ENCODE peak calls at places on chromosome 20, in nine cellular contexts. W, F, M, U, C, Z, B, H and A are unnamed samples.

GRCh38 chr20:50223321-50223995 is 32.8 kb downstream of the CEBPB start:
- DNase-seq in F (no peak), B (no peak), C (no peak), Z (no peak), M (no peak), H (no peak), W (no peak), U (no peak), A (no peak)

GRCh38 chr20:1569417-1569861 is 11.9 kb upstream of the SIRPD start:
- DNase-seq in W (no peak), U (peak), B (no peak), F (no peak), Z (no peak), M (no peak), C (peak), H (peak), A (no peak)

GRCh38 chr20:47708140-47708807 is 77.0 kb downstream of the SULF2 start:
- DNase-seq in U (no peak), W (no peak), C (no peak), M (no peak), F (no peak), H (no peak), B (no peak), Z (peak), A (no peak)

GRCh38 chr20:63100926-63101699 is 94.3 kb upstream of the BHLHE23 start:
- DNase-seq in W (no peak), M (no peak), U (no peak), H (no peak), Z (peak), B (no peak), C (no peak), F (peak), A (peak)

GRCh38 chr20:48603819-48604405 is 223.9 kb downstream of the PREX1 start:
- DNase-seq in W (no peak), Z (peak), C (no peak), M (no peak), H (no peak), U (no peak), F (no peak), B (peak), A (no peak)

GRCh38 chr20:45840700-45841198 is 7.2 kb downstream of the SNX21 start:
- DNase-seq in M (no peak), B (peak), Z (peak), C (no peak), F (peak), W (no peak), H (no peak), U (no peak), A (no peak)

GRCh38 chr20:63321148-63321831 is 28.3 kb downstream of the COL20A1 start:
- DNase-seq in M (no peak), W (no peak), C (peak), B (peak), H (peak), U (peak), F (peak), Z (peak), A (peak)

GRCh38 chr20:49790077-49790798 is 22.4 kb upstream of the SLC9A8 start:
- DNase-seq in B (peak), U (peak), H (peak), M (no peak), W (no peak), F (peak), Z (peak), C (peak), A (peak)

GRCh38 chr20:47191074-47191673 is 165.3 kb downstream of the ZMYND8 start:
- DNase-seq in B (no peak), F (no peak), H (peak), C (peak), U (no peak), M (no peak), W (no peak), Z (no peak), A (no peak)

GRCh38 chr20:1734269-1734858 is 76.8 kb upstream of the SIRPG start:
- DNase-seq in B (no peak), U (peak), Z (no peak), W (no peak), M (no peak), F (no peak), H (peak), C (peak), A (no peak)

GRCh38 chr20:60073504-60073903 is 115.3 kb downstream of the CDH26 start:
- DNase-seq in H (no peak), M (no peak), U (no peak), W (no peak), F (no peak), B (no peak), Z (no peak), C (no peak), A (no peak)

GRCh38 chr20:21808863-21809664 is 103.6 kb downstream of the PAX1 start:
- DNase-seq in M (no peak), H (peak), F (peak), W (peak), C (peak), Z (peak), B (peak), U (no peak), A (peak)

GRCh38 chr20:3080939-3081388 is 3.6 kb downstream of the AVP start:
- DNase-seq in F (peak), H (peak), B (peak), C (no peak), Z (peak), U (peak), M (no peak), W (no peak), A (peak)

GRCh38 chr20:55538261-55538908 is 466.9 kb downstream of the CBLN4 start:
- DNase-seq in H (no peak), U (no peak), W (no peak), F (no peak), Z (no peak), C (peak), B (no peak), M (no peak), A (no peak)

GRCh38 chr20:49914310-49915117 is 815 bp downstream of the SPATA2 start:
- DNase-seq in Z (no peak), H (no peak), W (no peak), F (no peak), U (no peak), C (peak), B (no peak), M (peak), A (no peak)

GRCh38 chr20:62537649-62538292 is 62.0 kb upstream of the GATA5 start:
- DNase-seq in F (no peak), U (no peak), M (no peak), C (no peak), H (no peak), Z (no peak), B (no peak), W (no peak), A (no peak)

GRCh38 chr20:33022733-33023438 is 8.6 kb upstream of the BPIFB6 start:
- DNase-seq in F (no peak), B (no peak), U (no peak), C (no peak), W (no peak), Z (peak), M (no peak), H (no peak), A (no peak)

GRCh38 chr20:60851826-60852704 is 400.0 kb upstream of the CDH4 start:
- DNase-seq in F (no peak), H (no peak), U (no peak), B (no peak), Z (no peak), C (no peak), M (no peak), W (no peak), A (no peak)

GRCh38 chr20:51428451-51429143 is 113.9 kb downstream of the NFATC2 start:
- DNase-seq in H (peak), W (no peak), F (peak), C (no peak), Z (no peak), B (peak), U (peak), M (no peak), A (peak)

GRCh38 chr20:3434232-3434631 is 26.8 kb upstream of the DNAAF9 start:
- DNase-seq in F (no peak), Z (no peak), U (no peak), C (no peak), H (no peak), W (no peak), M (no peak), B (no peak), A (no peak)

GRCh38 chr20:36367907-36368306 is 61.8 kb downstream of the DLGAP4 start:
- DNase-seq in H (no peak), F (no peak), W (no peak), M (no peak), C (no peak), U (no peak), Z (no peak), B (no peak), A (no peak)

GRCh38 chr20:52746768-52747167 is 225.4 kb upstream of the TSHZ2 start:
- DNase-seq in B (no peak), W (no peak), Z (no peak), U (no peak), M (no peak), F (no peak), C (no peak), H (no peak), A (no peak)

GRCh38 chr20:4465855-4466545 is 255.7 kb upstream of the PRND start:
- DNase-seq in U (peak), C (no peak), B (no peak), F (no peak), Z (no peak), M (no peak), W (no peak), H (no peak), A (no peak)

GRCh38 chr20:7171911-7172310 is 404.4 kb downstream of the BMP2 start:
- DNase-seq in M (no peak), F (no peak), H (peak), W (no peak), C (peak), B (no peak), U (peak), Z (no peak), A (no peak)

GRCh38 chr20:48047453-48047852 is 262.2 kb upstream of the SULF2 start:
- DNase-seq in Z (no peak), W (no peak), B (no peak), H (no peak), M (no peak), F (no peak), U (no peak), C (peak), A (no peak)

GRCh38 chr20:41138217-41138526 is 829 bp downstream of the PLCG1 start:
- DNase-seq in F (no peak), H (peak), Z (no peak), M (no peak), B (no peak), U (peak), C (no peak), W (no peak), A (no peak)

GRCh38 chr20:41135187-41135887 is 2.0 kb upstream of the PLCG1 start:
- DNase-seq in W (peak), U (no peak), M (peak), F (peak), H (peak), B (no peak), Z (no peak), C (peak), A (no peak)

GRCh38 chr20:51562334-51563140 is 20.0 kb upstream of the NFATC2 start:
- DNase-seq in W (peak), M (no peak), H (peak), B (peak), U (peak), Z (peak), F (peak), C (peak), A (peak)

GRCh38 chr20:48094196-48094749 is 309.0 kb upstream of the SULF2 start:
- DNase-seq in B (no peak), F (no peak), U (no peak), W (no peak), H (no peak), C (no peak), M (no peak), Z (no peak), A (no peak)

GRCh38 chr20:48451401-48451800 is 376.4 kb downstream of the PREX1 start:
- DNase-seq in H (no peak), W (no peak), F (no peak), Z (no peak), U (no peak), M (no peak), C (no peak), B (no peak), A (no peak)

GRCh38 chr20:38114353-38114791 is 50.7 kb downstream of the TGM2 start:
- DNase-seq in W (no peak), Z (no peak), F (no peak), C (peak), B (no peak), H (peak), M (no peak), U (peak), A (no peak)

GRCh38 chr20:43722153-43722505 is 4.7 kb downstream of the GTSF1L start:
- DNase-seq in F (no peak), B (no peak), U (no peak), H (no peak), C (no peak), M (no peak), W (no peak), Z (no peak), A (no peak)

DNA sequence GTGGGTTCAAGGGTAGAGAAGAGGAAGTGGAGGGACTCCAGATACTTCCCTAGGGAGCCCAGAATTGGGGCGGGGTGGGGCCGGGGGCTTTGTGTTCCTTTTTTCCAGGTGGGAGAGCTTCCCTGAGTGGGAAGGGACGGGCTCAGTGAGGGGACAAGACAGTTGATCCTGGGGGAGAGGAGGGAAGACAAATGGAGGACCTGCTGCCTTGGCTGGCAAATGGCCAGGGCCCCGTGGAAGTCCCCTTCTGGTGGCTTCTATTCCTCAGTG is 2.6 kb downstream of the CTSZ start:
- DNase-seq in U (no peak), H (no peak), B (no peak), Z (peak), W (no peak), C (no peak), M (peak), F (peak), A (peak)
- H3K4me3 ChIP-seq in U (no peak), H (no peak), B (no peak), Z (no peak), W (no peak), C (no peak), M (no peak), F (no peak), A (peak)

GRCh38 chr20:17542993-17543412 is 11.8 kb upstream of the BFSP1 start:
- DNase-seq in B (no peak), H (peak), U (peak), C (no peak), Z (no peak), M (no peak), F (no peak), W (no peak), A (no peak)
- H3K4me3 ChIP-seq in B (no peak), H (no peak), U (no peak), C (no peak), Z (no peak), M (no peak), F (no peak), W (no peak), A (no peak)

DNA sequence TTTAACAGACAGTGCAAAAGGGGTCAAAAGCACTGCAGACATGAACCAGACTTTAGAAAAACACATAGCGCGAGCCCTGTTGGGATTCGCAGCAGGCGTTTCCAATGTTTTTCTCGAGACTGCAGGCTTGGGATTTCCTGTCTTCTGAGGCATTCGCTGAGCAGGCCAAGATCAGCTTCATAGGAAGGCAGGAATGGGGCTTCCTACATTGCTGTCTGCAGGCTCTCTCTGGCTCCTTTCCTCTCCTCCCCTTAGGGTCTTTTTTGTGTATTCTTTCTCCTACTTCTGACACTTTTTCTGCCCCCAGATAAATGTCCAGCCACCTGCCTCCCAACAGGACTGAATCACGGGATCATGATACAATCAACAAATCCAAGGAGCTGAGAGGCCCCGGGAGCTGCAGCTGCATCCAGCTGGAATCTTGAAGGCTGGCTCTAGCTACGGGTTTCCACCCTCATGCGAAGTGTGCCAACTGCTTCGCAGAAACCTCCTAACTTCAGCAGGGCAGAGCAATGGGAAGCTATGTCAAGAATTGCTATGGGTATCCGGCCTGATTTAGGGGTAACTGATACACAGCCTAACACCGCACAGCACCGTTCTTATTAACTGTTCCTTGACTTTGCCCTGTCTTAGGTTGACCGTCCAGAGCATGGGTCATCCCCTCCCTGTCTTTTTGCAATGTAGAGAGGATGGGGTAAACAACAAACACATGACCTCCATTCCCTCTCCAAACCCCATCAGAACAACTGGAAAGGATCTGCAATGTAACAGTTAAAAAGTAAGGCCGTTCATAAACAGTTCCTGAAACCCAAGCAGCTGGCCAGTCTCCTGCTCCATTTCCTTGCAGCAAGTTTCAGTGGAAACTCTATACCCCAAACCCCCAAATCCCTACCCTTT is 31.6 kb downstream of the SNX5 start:
- DNase-seq in U (peak), W (peak), M (no peak), F (peak), C (no peak), Z (peak), H (peak), B (peak), A (peak)
- H3K4me3 ChIP-seq in U (no peak), W (no peak), M (no peak), F (no peak), C (no peak), Z (no peak), H (no peak), B (no peak), A (no peak)

GRCh38 chr20:24616258-24617079 is 147.0 kb downstream of the SYNDIG1 start:
- DNase-seq in Z (no peak), B (no peak), W (no peak), F (no peak), U (no peak), C (no peak), M (no peak), H (no peak), A (no peak)

GRCh38 chr20:24617080-24617432 is 147.6 kb downstream of the SYNDIG1 start:
- DNase-seq in F (no peak), W (no peak), M (no peak), U (no peak), B (no peak), H (no peak), C (no peak), Z (no peak), A (no peak)

GRCh38 chr20:24617757-24618450 is 148.5 kb downstream of the SYNDIG1 start:
- DNase-seq in Z (no peak), W (no peak), M (no peak), C (no peak), B (no peak), U (no peak), F (no peak), H (no peak), A (no peak)

GRCh38 chr20:24619212-24619611 is 149.8 kb downstream of the SYNDIG1 start:
- DNase-seq in W (no peak), H (no peak), B (no peak), Z (no peak), U (no peak), F (no peak), C (no peak), M (no peak), A (no peak)

DNA sequence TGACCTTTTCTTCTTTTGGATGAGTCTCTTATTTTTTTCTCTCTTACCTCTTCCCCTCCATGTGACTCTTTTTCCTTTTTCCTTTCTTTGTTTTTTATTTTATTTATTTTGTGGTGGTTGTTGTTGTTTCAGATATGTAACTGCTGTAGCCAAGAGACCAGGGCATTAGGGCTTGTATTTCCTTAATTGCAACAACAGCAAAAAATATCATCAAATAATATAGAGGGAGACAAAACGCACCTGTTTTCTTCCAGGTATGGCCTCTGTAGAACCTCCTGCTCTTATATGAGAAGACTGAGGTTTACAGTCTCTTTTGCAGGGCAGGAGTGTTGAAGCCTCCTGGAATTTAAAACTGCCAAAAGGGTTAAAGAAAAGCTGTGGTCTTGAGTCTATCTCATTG is 149.3 kb downstream of the SYNDIG1 start:
- DNase-seq in H (no peak), F (no peak), M (no peak), Z (no peak), C (no peak), W (no peak), B (no peak), U (no peak), A (no peak)
- H3K4me3 ChIP-seq in H (no peak), F (no peak), M (no peak), Z (no peak), C (no peak), W (no peak), B (no peak), U (no peak), A (no peak)

DNA sequence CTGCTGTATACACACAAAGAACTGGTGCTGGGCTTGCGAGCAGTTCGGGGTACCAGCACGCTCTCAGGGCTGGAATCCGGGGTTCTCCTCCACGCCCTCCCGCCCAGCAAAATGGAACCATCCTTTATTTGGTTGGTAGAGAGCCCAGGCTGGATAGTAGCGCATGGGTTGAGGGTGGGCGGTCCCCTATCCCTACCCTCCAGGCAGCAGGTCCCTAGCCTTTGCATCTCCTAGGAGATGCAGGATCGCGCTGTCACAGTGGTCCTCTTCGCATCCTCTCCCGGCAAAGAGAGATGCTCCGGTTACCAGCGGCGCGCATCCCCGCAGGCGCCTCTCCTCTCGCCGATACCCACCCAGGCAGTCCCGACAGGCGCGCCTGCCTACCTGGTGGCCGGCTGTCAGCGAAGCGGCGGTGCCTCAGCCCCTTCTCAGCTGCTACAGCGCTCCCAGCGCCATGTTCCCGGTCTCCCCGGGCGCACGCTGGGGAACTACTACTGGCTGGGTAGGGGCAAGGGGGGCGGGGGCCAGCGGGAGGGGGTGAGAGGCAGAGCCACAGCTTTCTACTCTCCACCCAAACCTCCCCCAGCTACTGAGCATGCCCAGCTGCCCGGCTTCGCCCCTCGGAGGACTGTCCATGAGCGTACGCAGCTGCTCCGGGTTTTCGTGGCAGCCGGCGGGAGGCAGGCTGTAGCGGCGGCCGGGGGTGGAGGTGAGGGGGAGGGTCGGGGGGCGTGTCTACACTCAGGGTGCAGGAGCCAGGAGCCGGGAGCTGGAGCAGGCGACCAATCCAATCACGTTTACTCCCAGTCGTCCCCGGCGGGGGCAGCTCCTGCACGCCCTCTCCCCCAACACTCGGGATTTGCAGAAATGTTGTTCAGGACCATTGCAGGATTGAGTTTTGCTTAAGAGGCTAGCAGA is at the start of gene PAK5:
- DNase-seq in C (no peak), Z (no peak), M (no peak), U (peak), W (peak), H (no peak), B (peak), F (no peak), A (no peak)
- H3K4me3 ChIP-seq in C (no peak), Z (no peak), M (no peak), U (no peak), W (no peak), H (no peak), B (no peak), F (no peak), A (peak)